ENCODE peak calls at places on chromosome 19, in four cellular contexts. J, C, U and K are unnamed samples.
A peak's percentile ranks its signal among the peaks of the same experiment; 100 is the strongest.

GRCh38 chr19:3407556-3408516 is 41.5 kb downstream of the NFIC start:
- DNase-seq in J (peak; percentile 88), C (peak; percentile 55), U (peak; percentile 57), K (no peak)

GRCh38 chr19:12774588-12775555 is at the start of gene HOOK2:
- DNase-seq in J (no peak), C (no peak), U (no peak), K (peak; percentile 94)

GRCh38 chr19:1076951-1077350 is 10.0 kb downstream of the ARHGAP45 start:
- DNase-seq in J (peak; percentile 79), C (no peak), U (no peak), K (no peak)

GRCh38 chr19:46825731-46826055 is 25.0 kb downstream of the AP2S1 start:
- DNase-seq in J (no peak), C (no peak), U (no peak), K (no peak)

GRCh38 chr19:55229789-55230182 is 1.2 kb upstream of the TMEM86B start:
- DNase-seq in J (no peak), C (no peak), U (no peak), K (no peak)

GRCh38 chr19:29630661-29631060 is 24.6 kb downstream of the POP4 start:
- DNase-seq in J (no peak), C (no peak), U (no peak), K (no peak)

GRCh38 chr19:54696117-54696548 is 28.1 kb upstream of the KIR3DL3 start:
- DNase-seq in J (no peak), C (no peak), U (no peak), K (no peak)

GRCh38 chr19:42577016-42577415 is 17.7 kb downstream of the CEACAM8 start:
- DNase-seq in J (no peak), C (no peak), U (no peak), K (no peak)

GRCh38 chr19:46579286-46579944 is 21.7 kb upstream of the CALM3 start:
- DNase-seq in J (no peak), C (peak; percentile 48), U (no peak), K (no peak)

DNA sequence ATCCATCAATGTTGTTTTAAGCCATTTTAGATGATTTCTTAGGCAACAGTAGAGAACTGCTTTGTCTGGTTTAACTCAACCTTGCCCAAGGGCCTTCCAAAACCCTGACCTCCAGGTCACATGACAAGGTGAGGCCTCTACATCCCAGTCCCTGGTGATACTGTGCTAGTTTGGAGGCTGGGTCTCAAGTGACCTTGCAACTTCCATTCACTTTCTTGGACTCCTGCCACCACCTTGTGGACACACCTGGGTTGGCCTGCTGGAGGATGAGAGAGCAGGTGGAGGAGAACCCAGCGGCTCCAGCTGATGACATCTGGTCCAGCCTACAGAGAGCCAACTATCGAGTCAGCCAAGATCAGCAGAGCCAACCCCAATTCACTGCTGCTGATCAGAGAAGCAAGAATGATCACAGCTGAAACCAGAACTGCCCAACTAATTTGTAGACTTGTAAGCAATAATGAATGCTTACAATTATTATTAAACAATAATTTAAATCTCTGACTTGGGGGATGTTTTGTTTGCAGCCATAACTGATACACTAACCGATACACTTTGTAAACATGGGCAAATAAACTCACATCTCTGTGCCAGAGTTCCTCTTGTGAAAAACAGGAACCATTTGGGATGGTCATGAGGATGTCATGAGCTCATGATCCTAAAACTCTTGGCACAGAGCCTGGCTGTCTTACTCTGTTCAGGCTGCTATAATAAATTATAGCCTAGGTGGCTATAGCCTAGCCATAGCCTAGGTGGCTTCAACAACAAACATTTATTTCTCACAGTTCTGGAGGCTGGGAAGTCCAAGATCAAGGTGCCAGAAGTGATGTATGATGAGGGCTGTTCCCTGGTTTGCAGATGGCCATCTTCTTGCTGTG is 11.5 kb downstream of the FAM187B start:
- DNase-seq in J (no peak), C (no peak), U (no peak), K (no peak)
- TF ChIP-seq CTCF in J (no peak), C (no peak), U (no peak), K (no peak)

GRCh38 chr19:49632576-49632975 is 7.4 kb downstream of the RRAS start:
- DNase-seq in J (no peak), C (no peak), U (no peak), K (no peak)

GRCh38 chr19:49636230-49636932 is 3.6 kb downstream of the RRAS start:
- DNase-seq in J (no peak), C (no peak), U (no peak), K (no peak)

GRCh38 chr19:49638360-49638759 is 1.6 kb downstream of the RRAS start:
- DNase-seq in J (no peak), C (peak; percentile 44), U (peak; percentile 40), K (no peak)

GRCh38 chr19:49637865-49638350 is 2.0 kb downstream of the RRAS start:
- DNase-seq in J (peak; percentile 93), C (peak; percentile 91), U (peak; percentile 81), K (no peak)

DNA sequence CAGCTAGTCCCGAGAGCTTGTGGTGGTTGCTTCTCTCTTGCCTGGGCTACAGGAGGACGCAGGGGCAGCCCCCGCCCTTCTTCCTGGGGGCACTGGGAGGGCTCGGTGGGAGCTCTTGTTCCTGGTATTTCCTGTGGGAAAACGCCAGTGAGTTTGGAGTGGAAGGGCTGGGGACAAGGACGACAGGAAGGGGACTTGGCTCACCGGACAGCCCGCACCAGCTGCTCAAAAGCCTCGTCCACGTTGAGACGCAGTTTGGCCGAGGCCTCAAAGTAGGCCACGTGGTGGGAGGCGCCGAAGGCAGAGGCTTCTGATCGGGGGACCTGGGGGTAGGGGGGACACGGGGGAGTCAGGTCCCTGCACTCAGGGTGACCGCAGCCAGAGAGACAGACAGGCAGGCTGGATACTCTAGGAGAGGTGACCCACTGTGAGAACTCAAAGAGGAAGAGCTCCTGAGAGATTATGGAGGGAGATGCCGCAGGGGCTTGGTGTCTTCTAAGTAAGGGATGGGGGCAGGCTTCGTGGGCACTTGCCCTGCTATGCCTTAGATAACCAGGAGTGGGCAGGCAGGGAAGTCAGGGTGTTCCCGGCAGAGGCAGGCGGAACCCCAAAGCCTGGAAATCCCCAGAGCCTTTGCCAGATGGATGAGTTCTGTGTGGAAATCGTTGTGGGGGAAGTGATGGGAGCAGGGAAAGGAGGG is 4.3 kb downstream of the RRAS start:
- DNase-seq in J (no peak), C (no peak), U (no peak), K (no peak)
- TF ChIP-seq CTCF in J (no peak), C (peak; percentile 7), U (peak; percentile 13), K (no peak)

GRCh38 chr19:58054792-58055482 is 4.1 kb upstream of the ZNF135 start:
- DNase-seq in J (no peak), C (peak; percentile 38), U (no peak), K (no peak)
- TF ChIP-seq CTCF in J (no peak), C (no peak), U (no peak), K (no peak)

DNA sequence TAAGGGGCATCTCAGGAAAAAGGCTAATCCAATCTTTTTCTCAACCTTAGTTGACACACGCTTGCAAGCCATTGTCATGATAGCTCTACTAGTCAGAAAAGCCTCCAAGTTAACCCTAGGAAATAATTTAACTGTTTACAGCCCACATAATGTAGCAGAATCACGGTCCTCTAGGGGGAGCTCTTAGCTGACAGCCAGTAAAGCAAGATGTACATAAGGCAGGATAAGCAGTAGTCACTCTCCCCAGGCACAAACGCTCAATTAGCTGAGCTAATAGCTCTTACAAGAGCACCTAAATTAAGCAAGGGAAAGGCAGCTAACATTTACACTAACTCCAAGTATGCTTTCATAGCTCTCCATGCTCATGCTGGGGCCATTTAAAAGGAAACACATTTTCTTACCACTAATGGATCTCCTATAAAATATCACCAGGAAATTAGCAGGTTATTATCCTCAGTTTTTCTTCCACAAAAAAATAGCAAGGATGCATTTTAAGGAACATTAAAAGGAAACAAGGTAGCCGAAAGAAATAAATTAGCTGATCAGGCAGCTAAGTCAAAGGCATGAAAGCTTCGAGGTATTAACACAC is 33.7 kb upstream of the ZSCAN5A start:
- DNase-seq in J (no peak), C (peak; percentile 13), U (no peak), K (no peak)
- TF ChIP-seq CTCF in J (no peak), C (peak; percentile 37), U (peak; percentile 23), K (peak; percentile 30)

GRCh38 chr19:2408247-2408646 is 19.1 kb downstream of the TIMM13 start:
- DNase-seq in J (no peak), C (no peak), U (no peak), K (no peak)

GRCh38 chr19:2410023-2410422 is 17.4 kb downstream of the TIMM13 start:
- DNase-seq in J (no peak), C (no peak), U (no peak), K (no peak)

GRCh38 chr19:2399582-2399981 is 27.8 kb downstream of the TIMM13 start:
- DNase-seq in J (no peak), C (no peak), U (no peak), K (no peak)

GRCh38 chr19:2409352-2409912 is 18.0 kb downstream of the TIMM13 start:
- DNase-seq in J (no peak), C (no peak), U (no peak), K (no peak)

DNA sequence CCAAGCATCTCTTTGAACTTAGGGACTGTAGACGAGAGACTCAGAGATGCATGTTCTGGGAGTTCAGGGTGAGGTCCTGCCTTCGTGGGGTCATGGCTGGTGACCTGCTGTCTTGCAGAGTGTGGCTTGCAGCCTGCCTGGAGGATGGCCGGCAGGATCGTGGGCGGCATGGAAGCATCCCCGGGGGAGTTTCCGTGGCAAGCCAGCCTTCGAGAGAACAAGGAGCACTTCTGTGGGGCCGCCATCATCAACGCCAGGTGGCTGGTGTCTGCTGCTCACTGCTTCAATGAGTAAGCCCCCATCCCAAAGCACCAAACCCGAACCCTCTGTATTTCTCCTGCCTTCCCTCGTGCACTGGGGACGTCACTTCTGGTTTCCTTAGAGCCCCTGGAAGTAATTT is 22.1 kb downstream of the TIMM13 start:
- DNase-seq in J (no peak), C (peak; percentile 37), U (no peak), K (no peak)
- TF ChIP-seq CTCF in J (no peak), C (no peak), U (no peak), K (no peak)

GRCh38 chr19:51247972-51248371 is 2.9 kb upstream of the SIGLECL1 start:
- DNase-seq in J (no peak), C (no peak), U (no peak), K (no peak)

GRCh38 chr19:51251453-51251790 is 542 bp downstream of the SIGLECL1 start:
- DNase-seq in J (no peak), C (no peak), U (no peak), K (no peak)

GRCh38 chr19:51253088-51253806 is 2.4 kb downstream of the SIGLECL1 start:
- DNase-seq in J (no peak), C (no peak), U (no peak), K (no peak)

GRCh38 chr19:51246153-51246552 is 4.7 kb upstream of the SIGLECL1 start:
- DNase-seq in J (no peak), C (peak; percentile 41), U (no peak), K (no peak)

GRCh38 chr19:51250786-51251452 is at the start of gene SIGLECL1:
- DNase-seq in J (no peak), C (no peak), U (no peak), K (no peak)
- TF ChIP-seq CTCF in J (no peak), C (no peak), U (no peak), K (no peak)

DNA sequence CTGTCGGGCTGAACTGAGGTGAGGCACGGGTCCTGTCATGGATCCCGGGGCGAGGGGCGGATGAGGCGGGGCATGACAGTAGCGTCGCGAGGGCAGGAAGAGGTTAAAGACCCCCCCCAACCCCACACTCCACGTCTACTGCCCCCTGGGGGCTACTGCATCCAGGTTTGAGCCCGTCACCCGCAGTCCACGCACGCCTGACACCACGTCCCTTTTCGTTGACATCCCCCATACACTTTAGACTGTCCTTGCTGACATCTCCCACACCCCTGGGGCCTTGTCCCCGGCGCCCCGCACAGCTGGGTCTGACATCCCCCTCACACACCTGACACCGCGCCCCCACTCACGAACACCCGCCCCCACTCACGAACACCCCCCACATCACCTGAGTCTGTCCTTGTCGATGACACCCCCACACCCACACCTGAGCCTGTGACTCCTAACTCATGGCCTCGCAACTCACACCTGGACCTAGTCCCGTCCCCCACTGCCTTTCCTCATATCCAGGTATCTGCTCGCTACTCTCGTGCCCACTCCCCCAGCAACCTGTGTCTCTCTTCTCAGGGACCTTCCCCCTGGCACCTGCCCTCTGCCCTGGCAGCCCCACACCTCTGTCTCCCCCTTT is 416 bp downstream of the SLC25A42 start:
- DNase-seq in J (no peak), C (no peak), U (no peak), K (no peak)
- TF ChIP-seq CTCF in J (no peak), C (peak; percentile 36), U (peak; percentile 30), K (peak; percentile 50)

GRCh38 chr19:13872695-13873389 is 4.1 kb upstream of the NANOS3 start:
- DNase-seq in J (no peak), C (no peak), U (no peak), K (no peak)
- TF ChIP-seq CTCF in J (no peak), C (peak; percentile 29), U (no peak), K (peak; percentile 26)